ENCODE peak calls at places on chromosomes 2 and 18, in five cellular contexts. B is AG04450, N is OCI-LY7, R is astrocyte of the spinal cord, H is suprapubic skin. X is an unnamed sample.

GRCh38 chr2:70834881-70835280 is 735 bp downstream of the CD207 start:
- DNase-seq in B (no peak), N (no peak), R (no peak), H (no peak), X (no peak)

GRCh38 chr2:38465789-38466127 is 88.7 kb upstream of the ATL2 start:
- DNase-seq in B (no peak), N (peak), R (peak), H (no peak), X (no peak)

GRCh38 chr2:20422679-20423271 is 24.1 kb upstream of the RHOB start:
- DNase-seq in B (no peak), N (peak), R (peak), H (no peak), X (no peak)

GRCh38 chr2:69585855-69586560 is 57.5 kb downstream of the AAK1 start:
- DNase-seq in B (no peak), N (no peak), R (no peak), H (no peak), X (no peak)

GRCh38 chr2:192236136-192236535 is 41.4 kb upstream of the TMEFF2 start:
- DNase-seq in B (no peak), N (no peak), R (peak), H (no peak), X (no peak)

GRCh38 chr18:76571689-76572088 is 76.6 kb upstream of the ZNF516 start:
- DNase-seq in B (no peak), N (no peak), R (no peak), H (no peak), X (no peak)

GRCh38 chr2:77807531-77808215 is 285.5 kb upstream of the LRRTM4 start:
- DNase-seq in B (no peak), N (no peak), R (no peak), H (no peak), X (no peak)

GRCh38 chr2:122737429-122738077 is 982.1 kb downstream of the TSN start:
- DNase-seq in B (no peak), N (no peak), R (peak), H (no peak), X (no peak)

GRCh38 chr2:138182913-138183312 is 218.6 kb downstream of the HNMT start:
- DNase-seq in B (no peak), N (no peak), R (no peak), H (no peak), X (no peak)

GRCh38 chr2:45839388-45840251 is 188.1 kb downstream of the PRKCE start:
- DNase-seq in B (no peak), N (no peak), R (peak), H (no peak), X (no peak)

GRCh38 chr2:217909156-217909820 is 93.5 kb downstream of the TNS1 start:
- DNase-seq in B (no peak), N (peak), R (no peak), H (no peak), X (no peak)

GRCh38 chr2:16223481-16224177 is 283.3 kb downstream of the MYCN start:
- DNase-seq in B (no peak), N (no peak), R (no peak), H (no peak), X (no peak)

GRCh38 chr2:42765686-42766085 is 1.8 kb upstream of the OXER1 start:
- DNase-seq in B (no peak), N (no peak), R (no peak), H (no peak), X (no peak)

GRCh38 chr2:240424341-240425235 is 10.9 kb upstream of the GPC1 start:
- DNase-seq in B (no peak), N (no peak), R (no peak), H (peak), X (no peak)

GRCh38 chr2:27086722-27087446 is at the start of gene KHK:
- DNase-seq in B (no peak), N (no peak), R (peak), H (no peak), X (no peak)

GRCh38 chr2:175855236-175855635 is 146.8 kb downstream of the LNPK start:
- DNase-seq in B (no peak), N (no peak), R (no peak), H (no peak), X (no peak)

GRCh38 chr2:203648273-203648672 is 58.2 kb upstream of the CD28 start:
- DNase-seq in B (no peak), N (no peak), R (no peak), H (no peak), X (no peak)

GRCh38 chr2:149313512-149313972 is 16.8 kb upstream of the LYPD6 start:
- DNase-seq in B (no peak), N (peak), R (peak), H (no peak), X (no peak)

GRCh38 chr2:113876503-113877387 is 13.1 kb upstream of the ACTR3 start:
- DNase-seq in B (no peak), N (no peak), R (peak), H (no peak), X (no peak)

GRCh38 chr18:79059456-79059855 is 9.7 kb upstream of the ATP9B start:
- DNase-seq in B (no peak), N (no peak), R (no peak), H (no peak), X (no peak)

GRCh38 chr18:63346031-63346430 is 21.0 kb downstream of the KDSR start:
- DNase-seq in B (no peak), N (no peak), R (no peak), H (no peak), X (no peak)

GRCh38 chr2:128237081-128237534 is 81.6 kb downstream of the HS6ST1 start:
- DNase-seq in B (no peak), N (no peak), R (no peak), H (no peak), X (no peak)

GRCh38 chr18:54776282-54776977 is 51.8 kb upstream of the RAB27B start:
- DNase-seq in B (peak), N (no peak), R (peak), H (no peak), X (peak)

GRCh38 chr2:241316825-241317224 is 1.1 kb downstream of the SEPTIN2 start:
- DNase-seq in B (no peak), N (no peak), R (no peak), H (no peak), X (no peak)

GRCh38 chr18:23378470-23378764 is 74.7 kb upstream of the RIOK3 start:
- DNase-seq in B (no peak), N (no peak), R (peak), H (no peak), X (no peak)

GRCh38 chr2:240369725-240370585 is 65.5 kb upstream of the GPC1 start:
- DNase-seq in B (peak), N (no peak), R (peak), H (no peak), X (peak)

GRCh38 chr2:183490930-183491329 is 366.7 kb downstream of the NUP35 start:
- DNase-seq in B (no peak), N (no peak), R (peak), H (no peak), X (no peak)

GRCh38 chr2:150742094-150742493 is 254.6 kb upstream of the RND3 start:
- DNase-seq in B (no peak), N (no peak), R (no peak), H (no peak), X (no peak)

GRCh38 chr2:12167525-12168317 is 421.3 kb downstream of the LPIN1 start:
- DNase-seq in B (no peak), N (no peak), R (no peak), H (no peak), X (no peak)
- TF ChIP-seq CTCF in B (peak), N (peak), R (no peak), H (no peak), X (no peak)

DNA sequence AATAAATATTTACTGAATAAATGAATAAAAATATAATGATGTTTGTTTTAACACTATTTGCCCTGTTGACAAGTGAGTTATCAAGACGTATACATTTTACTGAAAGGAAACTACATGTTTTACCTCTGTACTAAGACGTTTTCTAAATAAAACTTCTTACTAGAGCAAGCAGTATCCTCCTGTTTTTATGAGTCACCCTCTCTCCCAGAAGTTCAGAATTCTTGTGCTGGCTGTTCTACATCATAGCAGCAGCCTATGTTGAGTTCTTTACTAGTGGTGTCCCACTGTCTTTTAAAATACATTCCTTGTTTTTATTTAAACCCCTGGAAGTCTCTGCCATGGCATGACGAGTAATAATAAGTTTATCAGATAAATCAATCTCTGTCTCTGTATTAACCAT is 297.4 kb downstream of the CALCRL start:
- DNase-seq in B (no peak), N (no peak), R (peak), H (no peak), X (no peak)
- TF ChIP-seq CTCF in B (no peak), N (no peak), R (no peak), H (no peak), X (no peak)

DNA sequence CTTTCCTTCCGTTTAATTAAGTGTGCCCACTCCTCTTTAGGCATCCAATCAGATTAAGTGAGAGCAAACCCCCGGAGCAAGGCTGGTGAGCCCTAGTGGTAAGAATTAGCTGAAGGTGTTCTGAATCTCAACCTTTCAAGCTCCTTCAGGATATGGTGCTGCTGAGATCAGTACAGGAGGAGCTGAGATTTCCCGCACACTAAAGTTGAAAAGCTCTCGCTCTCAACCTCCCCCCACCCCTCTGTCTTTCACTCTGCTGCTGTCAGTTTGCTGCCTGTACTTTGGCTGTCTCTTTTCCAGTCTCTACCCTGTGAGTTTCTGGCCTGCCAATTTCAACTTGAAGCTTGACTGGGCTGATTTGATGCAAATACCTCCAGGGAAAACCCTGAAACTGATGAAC is 15.7 kb downstream of the ZEB2 start:
- DNase-seq in B (no peak), N (no peak), R (no peak), H (no peak), X (no peak)
- TF ChIP-seq CTCF in B (peak), N (peak), R (peak), H (no peak), X (no peak)

DNA sequence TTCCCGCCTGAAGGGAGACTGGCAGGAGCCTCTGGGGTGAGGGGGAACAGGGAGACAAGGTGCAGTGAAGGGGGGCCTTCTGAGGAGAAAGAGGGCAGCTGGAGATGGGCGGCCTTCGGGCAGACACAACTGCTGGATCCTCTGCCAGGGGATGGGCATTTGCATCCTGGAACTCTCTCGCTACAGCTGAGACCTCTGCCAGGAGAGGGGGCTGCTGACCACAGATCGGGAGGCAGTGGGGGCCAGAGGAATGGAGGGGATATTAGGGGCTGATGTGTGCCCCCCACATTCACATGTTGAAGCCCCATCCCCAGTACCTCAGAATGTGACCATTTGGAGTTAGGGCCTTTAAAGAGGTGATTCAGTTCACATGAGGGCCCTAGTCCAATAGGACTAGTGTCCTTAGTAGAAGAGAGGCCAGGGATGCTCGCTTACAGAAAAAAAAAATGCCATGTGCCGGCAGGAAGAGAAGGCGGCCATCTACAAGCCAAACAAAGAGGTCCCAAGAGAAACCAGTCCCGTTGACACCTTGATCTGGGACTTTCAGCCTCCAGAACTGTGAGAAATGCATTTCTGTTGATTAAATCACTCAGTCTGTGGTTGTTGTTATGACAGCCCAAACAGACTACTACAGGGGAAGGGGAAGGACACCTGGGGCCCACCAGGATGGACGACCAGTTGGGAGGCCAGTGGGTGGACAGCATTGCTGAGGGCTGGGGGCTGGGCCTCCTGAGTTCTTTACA is 50.0 kb downstream of the TRABD2A start:
- DNase-seq in B (no peak), N (no peak), R (no peak), H (no peak), X (no peak)
- TF ChIP-seq CTCF in B (no peak), N (no peak), R (no peak), H (no peak), X (no peak)

GRCh38 chr2:135471106-135471505 is 59.9 kb downstream of the ZRANB3 start:
- DNase-seq in B (no peak), N (no peak), R (no peak), H (no peak), X (no peak)

GRCh38 chr2:135475128-135475527 is 55.9 kb downstream of the ZRANB3 start:
- DNase-seq in B (no peak), N (no peak), R (no peak), H (no peak), X (no peak)

DNA sequence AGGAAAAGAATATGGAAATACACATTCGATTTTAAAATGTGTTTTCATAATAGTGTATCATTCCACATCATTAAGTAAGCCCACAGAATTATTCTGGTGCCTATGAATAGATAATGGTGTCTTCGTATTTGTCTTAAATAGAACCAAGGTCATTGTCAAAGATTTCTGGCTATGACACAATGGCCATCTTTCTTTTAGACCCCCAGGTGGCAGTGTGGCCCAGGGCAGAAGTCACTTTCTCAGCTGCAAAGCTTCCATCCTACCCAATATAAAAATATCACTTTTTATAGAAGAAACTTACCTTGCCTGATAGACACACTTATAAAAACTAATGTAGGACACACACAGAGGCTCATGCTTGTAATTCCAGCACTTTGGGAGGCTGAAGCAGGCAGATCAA is 57.5 kb downstream of the ZRANB3 start:
- DNase-seq in B (no peak), N (peak), R (peak), H (no peak), X (no peak)
- TF ChIP-seq CTCF in B (peak), N (peak), R (peak), H (peak), X (peak)

GRCh38 chr2:99938250-99938649 is 204.1 kb downstream of the AFF3 start:
- DNase-seq in B (no peak), N (no peak), R (no peak), H (no peak), X (no peak)

GRCh38 chr2:99939135-99939534 is 203.3 kb downstream of the AFF3 start:
- DNase-seq in B (no peak), N (no peak), R (no peak), H (no peak), X (no peak)

GRCh38 chr2:99936065-99936464 is 206.3 kb downstream of the AFF3 start:
- DNase-seq in B (no peak), N (no peak), R (no peak), H (no peak), X (no peak)

GRCh38 chr2:99933894-99934650 is 208.3 kb downstream of the AFF3 start:
- DNase-seq in B (no peak), N (no peak), R (no peak), H (no peak), X (no peak)

GRCh38 chr2:99935662-99936061 is 206.7 kb downstream of the AFF3 start:
- DNase-seq in B (no peak), N (no peak), R (no peak), H (no peak), X (no peak)
- TF ChIP-seq CTCF in B (no peak), N (no peak), R (no peak), H (no peak), X (no peak)

DNA sequence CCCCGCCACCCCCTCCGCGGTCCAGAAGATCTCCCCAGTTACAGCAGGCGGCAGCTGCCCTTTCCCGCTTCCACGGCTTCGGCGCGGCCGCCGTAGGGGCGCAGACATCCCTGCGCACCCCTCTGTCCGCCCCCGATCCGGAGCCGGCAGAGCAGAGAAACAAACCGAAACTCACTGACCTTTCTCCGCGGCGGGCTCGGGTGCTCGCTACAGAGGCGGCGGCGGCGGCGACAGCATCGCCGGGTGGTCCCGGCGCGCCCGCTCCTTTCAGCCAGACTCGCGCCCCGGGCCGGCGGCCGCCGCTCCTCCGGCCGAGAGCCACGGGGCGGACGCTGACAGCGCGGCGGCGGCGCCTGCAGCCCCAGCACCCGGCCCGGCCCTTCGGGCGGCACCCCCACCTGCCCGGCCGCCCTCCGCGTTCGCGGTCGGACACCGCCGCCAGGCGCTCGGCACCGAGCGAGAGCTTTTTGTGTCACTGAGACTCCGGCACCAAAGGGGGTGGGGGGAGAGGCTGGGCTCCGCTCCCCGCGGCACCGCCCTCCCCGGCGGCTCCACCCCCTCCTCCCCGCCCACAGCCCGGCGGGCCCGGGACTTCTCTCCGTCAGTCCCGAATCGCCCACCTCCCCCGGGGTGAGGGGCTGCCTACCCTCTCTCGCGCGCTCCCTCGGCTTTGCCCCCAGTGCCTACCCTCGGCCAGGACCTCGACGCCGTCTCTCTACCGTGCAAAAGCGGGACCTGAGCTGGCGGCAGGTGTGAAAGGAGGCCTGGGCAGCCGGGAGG is 1.4 kb upstream of the RNF152 start:
- DNase-seq in B (no peak), N (no peak), R (peak), H (peak), X (no peak)
- TF ChIP-seq CTCF in B (peak), N (no peak), R (peak), H (no peak), X (peak)